ENCODE peak calls at places on chromosome 13, in four cellular contexts. J, N, Z and P are unnamed samples.

GRCh38 chr13:98959775-98960325 is 18.0 kb downstream of the DOCK9 start:
- DNase-seq in J (no peak), Z (no peak), N (peak; percentile 15), P (no peak)

GRCh38 chr13:40169476-40169875 is 497.0 kb downstream of the FOXO1 start:
- DNase-seq in Z (no peak), J (no peak), N (no peak), P (no peak)

GRCh38 chr13:110354715-110355473 is 47.8 kb downstream of the COL4A2 start:
- DNase-seq in N (no peak), J (no peak), Z (no peak), P (no peak)

GRCh38 chr13:26557393-26558073 is at the start of gene WASF3:
- DNase-seq in N (peak; percentile 99), J (peak; percentile 93), Z (peak; percentile 93), P (no peak)

GRCh38 chr13:99007414-99007986 is 29.6 kb upstream of the DOCK9 start:
- DNase-seq in J (no peak), N (no peak), Z (no peak), P (no peak)

GRCh38 chr13:62973804-62974203 is 1558.2 kb upstream of the PCDH20 start:
- DNase-seq in N (no peak), J (no peak), Z (no peak), P (no peak)

GRCh38 chr13:46377554-46377953 is 9.5 kb downstream of the RUBCNL start:
- DNase-seq in J (no peak), N (no peak), Z (no peak), P (no peak)

GRCh38 chr13:32272021-32272695 is 43.0 kb downstream of the ZAR1L start:
- DNase-seq in Z (no peak), J (no peak), N (no peak), P (no peak)

GRCh38 chr13:30796833-30797601 is 61.7 kb downstream of the ALOX5AP start:
- DNase-seq in Z (no peak), J (peak; percentile 39), N (no peak), P (no peak)

GRCh38 chr13:41652735-41653361 is 195.5 kb downstream of the RGCC start:
- DNase-seq in Z (no peak), N (peak; percentile 33), J (peak; percentile 78), P (no peak)

GRCh38 chr13:114088863-114089262 is 43.6 kb downstream of the RASA3 start:
- DNase-seq in J (no peak), Z (no peak), N (no peak), P (no peak)

GRCh38 chr13:60260440-60260839 is 96.7 kb upstream of the DIAPH3 start:
- DNase-seq in Z (no peak), N (peak; percentile 26), J (no peak), P (no peak)

GRCh38 chr13:36509369-36509768 is 77.1 kb downstream of the CCNA1 start:
- DNase-seq in N (peak; percentile 35), Z (no peak), J (no peak), P (no peak)

GRCh38 chr13:105316731-105317130 is 1218.7 kb downstream of the EFNB2 start:
- DNase-seq in Z (no peak), J (no peak), N (no peak), P (no peak)

GRCh38 chr13:98965325-98965724 is 12.5 kb downstream of the DOCK9 start:
- DNase-seq in Z (no peak), J (no peak), N (no peak), P (no peak)

GRCh38 chr13:36998624-36999041 is 507 bp downstream of the ALG5 start:
- DNase-seq in N (peak; percentile 47), Z (peak; percentile 49), J (no peak), P (no peak)

GRCh38 chr13:97225533-97225932 is 3.4 kb downstream of the MBNL2 start:
- DNase-seq in J (no peak), N (no peak), Z (no peak), P (no peak)

GRCh38 chr13:73578251-73578875 is 519.6 kb downstream of the KLF5 start:
- DNase-seq in Z (no peak), N (no peak), J (no peak), P (no peak)

GRCh38 chr13:76854894-76855293 is 31.3 kb downstream of the KCTD12 start:
- DNase-seq in Z (no peak), N (no peak), J (peak; percentile 28), P (no peak)

GRCh38 chr13:114097893-114098688 is 34.3 kb downstream of the RASA3 start:
- DNase-seq in Z (peak; percentile 38), N (no peak), J (no peak), P (peak; percentile 39)

GRCh38 chr13:51370116-51370515 is 30.6 kb downstream of the SERPINE3 start:
- DNase-seq in N (no peak), J (no peak), Z (no peak), P (no peak)

GRCh38 chr13:110985570-110985969 is 70.7 kb upstream of the ANKRD10 start:
- DNase-seq in Z (no peak), J (no peak), N (no peak), P (no peak)

GRCh38 chr13:93477238-93477637 is 250.6 kb downstream of the GPC6 start:
- DNase-seq in Z (no peak), J (no peak), N (no peak), P (no peak)

GRCh38 chr13:44756411-44756810 is 180.3 kb upstream of the TSC22D1 start:
- DNase-seq in J (no peak), N (no peak), Z (no peak), P (no peak)

GRCh38 chr13:25267715-25268114 is 19.6 kb downstream of the MTMR6 start:
- DNase-seq in Z (no peak), J (no peak), N (no peak), P (no peak)

GRCh38 chr13:35530147-35530546 is 53.7 kb upstream of the MAB21L1 start:
- DNase-seq in Z (no peak), J (no peak), N (no peak), P (no peak)

GRCh38 chr13:102322211-102322610 is 79.6 kb downstream of the FGF14 start:
- DNase-seq in J (no peak), Z (no peak), N (no peak), P (no peak)
- TF ChIP-seq CTCF in J (no peak), Z (no peak), N (no peak), P (no peak)

DNA sequence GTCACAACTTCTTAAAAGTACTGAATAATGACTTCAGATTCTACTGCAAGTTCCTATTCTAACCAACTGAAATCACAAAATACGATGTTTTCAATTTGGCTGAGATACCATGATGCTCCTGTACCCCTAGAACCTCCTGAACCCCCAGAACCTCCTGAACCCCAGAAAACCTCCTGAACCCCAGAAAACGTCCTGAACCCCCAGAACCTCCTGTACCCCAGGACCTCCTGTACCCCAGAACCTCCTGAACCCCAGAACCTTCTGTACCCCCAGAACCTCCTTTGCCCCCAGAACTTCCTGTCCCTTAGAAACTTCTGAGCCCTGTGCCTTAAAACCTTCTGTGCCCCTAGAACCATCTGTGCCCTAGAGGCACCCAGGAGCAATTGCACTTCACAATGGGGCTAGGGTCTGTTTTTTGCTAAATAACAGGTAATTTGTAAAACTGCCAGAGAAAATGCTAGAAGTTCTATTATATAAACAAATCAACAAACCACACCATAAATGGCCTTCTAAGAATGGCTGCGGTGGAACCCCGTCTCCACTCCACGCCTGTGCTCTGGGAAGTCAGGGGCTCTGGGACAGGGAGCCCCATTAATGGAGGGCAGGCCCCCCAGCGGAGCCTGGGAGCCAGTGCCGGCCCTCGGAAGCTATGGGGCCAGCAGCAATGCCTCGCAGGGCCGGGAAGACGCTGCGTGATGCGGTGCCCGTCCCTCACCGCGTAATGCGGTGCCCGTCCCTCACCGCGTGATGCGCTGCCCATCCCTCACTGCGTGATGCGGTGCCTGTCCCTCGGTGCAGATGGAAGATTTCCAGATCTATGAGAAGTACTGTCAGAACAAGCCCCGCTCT is 21.3 kb upstream of the F7 start:
- DNase-seq in Z (peak; percentile 21), N (no peak), J (no peak), P (no peak)
- TF ChIP-seq CTCF in Z (no peak), N (peak; percentile 21), J (peak; percentile 16), P (no peak)

GRCh38 chr13:79056706-79057105 is 349.3 kb downstream of the RBM26 start:
- DNase-seq in N (no peak), J (no peak), Z (no peak), P (no peak)
- TF ChIP-seq CTCF in N (peak; percentile 54), J (no peak), Z (no peak), P (no peak)

DNA sequence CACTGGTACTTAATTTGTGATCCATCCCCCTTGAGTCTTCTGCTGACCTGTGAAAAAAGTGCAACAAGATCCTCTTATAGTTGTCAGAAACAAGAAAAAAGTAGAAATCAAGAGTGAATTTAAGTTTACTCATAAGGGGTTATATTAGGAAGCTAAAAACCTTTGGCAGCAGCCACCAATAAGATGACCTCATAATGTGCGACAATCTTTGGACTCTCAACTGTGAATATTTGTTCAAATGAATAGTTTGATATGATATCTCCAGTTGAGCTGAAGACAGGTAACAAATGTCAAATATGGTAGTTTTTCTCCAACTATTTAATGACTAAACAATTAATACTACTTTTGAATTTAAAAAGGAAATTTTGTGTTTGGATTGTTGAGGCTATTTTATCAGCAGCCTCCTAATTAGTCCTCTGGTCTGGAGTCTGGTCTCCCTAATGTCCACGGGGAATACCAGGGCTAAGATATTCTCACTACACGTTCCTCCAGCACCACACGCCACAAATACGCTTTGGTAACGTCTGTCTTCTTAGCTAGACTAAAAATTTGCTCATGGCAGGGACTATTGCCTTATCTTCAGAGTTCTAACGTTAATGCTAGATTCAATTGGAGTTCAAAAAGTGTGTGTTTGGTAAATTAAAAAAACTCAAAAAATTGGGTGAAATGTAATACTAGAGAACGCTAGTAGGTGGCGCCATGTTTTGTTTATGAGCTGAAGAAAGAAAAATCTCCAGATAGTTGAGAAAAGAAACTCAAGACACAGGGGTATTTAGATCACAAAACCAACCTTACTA is 51.0 kb upstream of the PDX1 start:
- DNase-seq in N (peak; percentile 34), J (peak; percentile 1), Z (no peak), P (no peak)
- TF ChIP-seq CTCF in N (peak; percentile 75), J (peak; percentile 52), Z (peak; percentile 36), P (peak; percentile 24)